ENCODE peak calls at places on chromosomes 7 and 10, in four cellular contexts. C is K562, S is HCT116, T is HepG2. U is an unnamed sample.
A peak's percentile ranks its signal among the peaks of the same experiment; 100 is the strongest.

GRCh38 chr7:95927781-95928180 is 155.4 kb downstream of the DYNC1I1 start:
- DNase-seq in S (no peak), T (no peak), C (no peak), U (no peak)

GRCh38 chr7:110877086-110877485 is 213.8 kb upstream of the LRRN3 start:
- DNase-seq in C (no peak), S (no peak), T (no peak), U (no peak)

GRCh38 chr10:91006752-91007346 is 86.0 kb upstream of the ANKRD1 start:
- DNase-seq in S (no peak), T (no peak), C (no peak), U (no peak)

GRCh38 chr7:50142421-50143113 is 49.5 kb upstream of the ZPBP start:
- DNase-seq in S (peak; percentile 36), C (peak; percentile 23), T (peak; percentile 12), U (no peak)

GRCh38 chr10:76977046-76977445 is 660.6 kb downstream of the KCNMA1 start:
- DNase-seq in T (no peak), C (no peak), S (no peak), U (no peak)

GRCh38 chr7:55387062-55387965 is 22.2 kb downstream of the LANCL2 start:
- DNase-seq in T (peak; percentile 7), S (no peak), C (no peak), U (no peak)

GRCh38 chr10:93039721-93040120 is 20.9 kb upstream of the CYP26C1 start:
- DNase-seq in S (peak; percentile 12), T (peak; percentile 31), C (no peak), U (no peak)

GRCh38 chr7:23067271-23067670 is 38.3 kb upstream of the KLHL7 start:
- DNase-seq in C (no peak), T (no peak), S (no peak), U (no peak)

GRCh38 chr7:42926204-42926603 is 5.8 kb downstream of the PSMA2 start:
- DNase-seq in T (no peak), S (no peak), C (no peak), U (no peak)

GRCh38 chr10:132704008-132704814 is 81.7 kb downstream of the NKX6-2 start:
- DNase-seq in T (no peak), C (no peak), S (no peak), U (no peak)

GRCh38 chr7:98252655-98253054 is 623 bp upstream of the TECPR1 start:
- DNase-seq in T (no peak), S (no peak), C (no peak), U (no peak)

GRCh38 chr10:64275774-64276173 is 754.6 kb downstream of the REEP3 start:
- DNase-seq in S (no peak), C (no peak), T (no peak), U (no peak)
- TF ChIP-seq REST in S (no peak), C (no peak), T (no peak), U (no peak)

GRCh38 chr7:149854611-149855367 is 16.6 kb downstream of the ZNF862 start:
- DNase-seq in T (peak; percentile 53), C (no peak), S (peak; percentile 36), U (no peak)

GRCh38 chr7:149856583-149856982 is 17.2 kb upstream of the ATP6V0E2 start:
- DNase-seq in C (no peak), S (no peak), T (no peak), U (no peak)

GRCh38 chr7:149853157-149853556 is 15.0 kb downstream of the ZNF862 start:
- DNase-seq in C (no peak), T (no peak), S (no peak), U (no peak)

GRCh38 chr7:149859369-149859768 is 14.4 kb upstream of the ATP6V0E2 start:
- DNase-seq in C (no peak), T (no peak), S (no peak), U (no peak)

GRCh38 chr7:149855368-149856305 is 17.5 kb downstream of the ZNF862 start:
- DNase-seq in C (peak; percentile 73), T (peak; percentile 30), S (peak; percentile 78), U (no peak)
- TF ChIP-seq TCF7L2 in C (no peak), T (no peak), S (no peak), U (no peak)

GRCh38 chr10:101708870-101709269 is 13.9 kb upstream of the FBXW4 start:
- DNase-seq in T (no peak), S (no peak), C (no peak), U (no peak)

GRCh38 chr10:101709359-101710063 is 14.5 kb upstream of the FBXW4 start:
- DNase-seq in S (no peak), C (no peak), T (no peak), U (no peak)

GRCh38 chr10:101710793-101711192 is 15.8 kb upstream of the FBXW4 start:
- DNase-seq in T (no peak), C (no peak), S (no peak), U (no peak)

GRCh38 chr10:101708073-101708472 is 13.1 kb upstream of the FBXW4 start:
- DNase-seq in C (no peak), T (no peak), S (no peak), U (no peak)

DNA sequence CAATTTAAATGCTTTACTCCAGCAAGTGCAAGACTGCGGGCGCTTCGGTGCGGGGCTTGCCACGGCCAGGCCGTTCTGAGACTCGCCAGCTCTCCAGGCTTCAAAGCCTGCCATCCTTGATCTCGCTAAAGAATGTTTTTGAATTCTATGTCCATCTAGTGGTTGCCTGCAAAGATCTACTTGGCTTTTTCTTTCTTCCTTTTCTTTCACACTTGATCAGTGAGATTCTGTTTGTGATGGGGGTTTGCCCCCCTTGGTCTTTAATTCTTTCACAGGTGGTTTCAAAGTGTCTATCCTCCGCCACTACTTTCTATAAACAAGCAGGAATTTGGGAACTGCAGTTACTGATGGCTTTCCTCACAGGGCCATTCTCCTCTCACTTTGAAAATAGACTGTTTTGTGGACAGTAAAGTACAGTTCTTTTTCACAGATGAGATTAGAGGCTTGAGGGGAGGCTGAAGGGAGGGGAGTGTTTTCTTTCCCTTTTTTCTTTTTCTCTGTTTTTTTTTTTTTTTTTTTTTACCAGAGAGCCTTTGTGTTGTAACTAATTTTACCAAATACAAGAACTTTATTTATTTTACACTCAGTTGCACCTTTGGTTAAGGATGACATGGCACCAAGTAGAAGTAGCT is 15.2 kb upstream of the FBXW4 start:
- DNase-seq in T (no peak), C (no peak), S (no peak), U (no peak)
- H3K27me3 ChIP-seq in T (peaks cover 3% of the 10 kb centered on the region), C (no peaks in the 10 kb centered on the region), S (peaks cover 11% of the 10 kb centered on the region), U (peaks cover 11% of the 10 kb centered on the region)

DNA sequence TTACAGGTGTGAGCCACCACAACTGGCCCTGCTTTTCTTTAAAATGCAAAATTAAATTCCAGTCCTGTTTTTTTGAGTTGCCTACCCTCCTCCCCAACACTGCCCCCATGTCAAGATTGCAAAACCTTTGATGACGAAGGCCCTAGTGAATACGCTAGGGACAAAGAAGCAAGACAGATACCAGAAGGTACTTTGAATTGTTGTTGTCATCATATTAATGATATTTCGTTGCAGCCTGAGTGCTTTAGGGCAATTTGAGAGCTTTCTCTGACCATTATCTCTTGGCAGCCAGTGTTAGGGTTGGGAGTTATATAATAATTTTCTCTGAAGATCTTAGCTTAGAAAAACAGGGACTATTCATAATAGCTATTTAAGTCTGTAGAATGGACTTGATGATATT is 7.1 kb downstream of the CCSER2 start:
- DNase-seq in S (no peak), T (no peak), C (no peak), U (no peak)
- TF ChIP-seq REST in S (no peak), T (no peak), C (no peak), U (no peak)

DNA sequence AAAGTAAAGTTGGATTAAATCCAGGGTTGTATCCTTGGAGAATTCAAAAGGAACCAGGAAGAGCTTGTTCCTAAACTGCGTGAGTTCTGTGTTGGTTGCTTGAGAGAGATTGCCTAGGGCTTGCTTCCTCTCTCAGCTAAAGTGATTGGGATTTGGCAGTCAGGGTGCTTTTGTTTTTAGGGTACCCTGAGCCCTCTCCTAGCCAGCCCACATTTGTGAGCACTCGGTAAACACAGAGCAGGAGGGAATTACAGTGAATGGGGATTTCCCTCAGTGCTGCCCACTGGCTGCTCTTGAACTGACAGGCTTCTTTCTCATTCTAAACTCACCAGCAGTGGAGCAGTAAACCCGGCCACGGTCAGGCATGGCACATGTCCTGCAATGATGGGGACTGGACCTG is 146.9 kb downstream of the TPST1 start:
- DNase-seq in C (no peak), T (no peak), S (no peak), U (no peak)
- TF ChIP-seq TCF7L2 in C (no peak), T (no peak), S (no peak), U (no peak)

DNA sequence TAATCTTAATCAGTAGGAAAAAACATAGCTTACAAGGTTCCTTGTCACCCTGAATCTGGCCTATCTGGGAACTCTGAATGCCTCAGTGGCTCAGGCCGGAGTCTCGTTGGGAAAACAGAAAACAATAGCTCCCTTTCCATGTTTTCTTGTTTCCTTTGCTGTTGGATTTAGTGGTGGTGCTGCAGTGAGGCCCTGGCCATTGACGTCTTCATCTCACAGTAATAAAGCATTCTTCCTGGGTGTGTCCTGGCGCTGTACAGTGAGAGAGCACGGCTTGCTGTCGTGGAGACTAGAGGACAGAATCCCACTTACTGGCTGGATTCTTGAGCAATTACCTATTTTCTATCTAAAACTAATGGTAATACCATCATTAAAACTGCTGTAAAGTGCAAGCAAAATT is 1.3 kb upstream of the SPOCK2 start:
- DNase-seq in T (no peak), S (no peak), C (no peak), U (no peak)
- H3K27me3 ChIP-seq in T (peaks cover 25% of the 10 kb centered on the region), S (no peaks in the 10 kb centered on the region), C (no peaks in the 10 kb centered on the region), U (no peaks in the 10 kb centered on the region)

GRCh38 chr10:7686351-7687171 is 16.6 kb upstream of the ITIH2 start:
- DNase-seq in S (no peak), T (peak; percentile 100), C (no peak), U (no peak)
- TF ChIP-seq REST in S (no peak), T (no peak), C (no peak), U (no peak)

GRCh38 chr10:68403701-68404100 is 3.4 kb downstream of the RUFY2 start:
- DNase-seq in T (peak; percentile 1), S (no peak), C (no peak), U (no peak)

GRCh38 chr10:68408898-68409518 is 1.9 kb upstream of the RUFY2 start:
- DNase-seq in C (no peak), T (no peak), S (no peak), U (no peak)

GRCh38 chr10:68406815-68407585 is at the start of gene RUFY2:
- DNase-seq in T (peak; percentile 58), S (peak; percentile 33), C (peak; percentile 96), U (no peak)

GRCh38 chr10:68402271-68402670 is 4.8 kb downstream of the RUFY2 start:
- DNase-seq in S (no peak), C (no peak), T (no peak), U (no peak)

DNA sequence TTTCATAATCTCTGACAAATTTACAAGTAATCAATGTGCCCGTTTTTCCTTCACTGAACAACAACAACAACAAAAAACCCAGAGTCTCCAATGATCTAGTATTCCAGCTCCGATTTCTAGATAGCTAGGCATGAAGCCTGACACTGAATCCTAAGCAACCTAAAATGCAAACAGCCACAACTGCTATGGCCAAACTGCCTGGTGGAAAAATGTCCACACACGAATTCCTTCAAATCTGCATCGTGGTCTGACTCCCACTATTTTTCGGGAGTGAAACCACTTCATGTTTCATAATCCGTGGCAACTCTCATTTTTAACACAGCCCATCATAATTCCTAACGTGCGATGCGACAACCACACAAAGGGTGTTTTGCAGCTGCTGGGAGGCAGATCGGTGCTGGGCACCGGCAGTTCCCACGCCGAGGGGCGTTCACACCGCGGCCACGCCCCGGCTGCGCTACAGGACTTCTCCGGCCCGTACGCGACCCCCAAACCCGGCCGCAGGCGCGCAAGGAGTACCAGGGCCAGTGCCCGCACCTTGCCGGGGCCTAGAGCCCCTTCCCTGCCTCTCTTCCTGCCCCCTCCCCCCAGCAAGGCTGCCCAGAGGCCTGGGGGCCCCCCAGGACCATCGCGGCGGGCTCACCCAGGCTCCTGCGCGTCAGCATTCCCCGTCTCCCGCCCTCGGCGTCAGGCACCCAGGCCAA is 814 bp downstream of the RUFY2 start:
- DNase-seq in S (no peak), C (no peak), T (peak; percentile 23), U (no peak)
- TF ChIP-seq TCF7L2 in S (no peak), C (no peak), T (no peak), U (no peak)

GRCh38 chr7:122298131-122298530 is 6.4 kb downstream of the FEZF1 start:
- DNase-seq in T (no peak), C (no peak), S (no peak), U (no peak)
- H3K27me3 ChIP-seq in T (peaks cover 44% of the 10 kb centered on the region), C (peaks cover 28% of the 10 kb centered on the region), S (no peaks in the 10 kb centered on the region), U (peaks cover 27% of the 10 kb centered on the region)